ENCODE peak calls at places on chromosome 11, in five cellular contexts. E, G, U, L and B are unnamed samples.

GRCh38 chr11:128632151-128632791 is 44.9 kb upstream of the ETS1 start:
- DNase-seq in E (peak), G (peak), U (peak), L (peak), B (peak)

GRCh38 chr11:66543263-66544107 is 2.4 kb downstream of the ZDHHC24 start:
- DNase-seq in E (peak), G (peak), U (peak), L (no peak), B (peak)

GRCh38 chr11:78715639-78716311 is 141.1 kb upstream of the NARS2 start:
- DNase-seq in E (peak), G (peak), U (peak), L (peak), B (peak)

GRCh38 chr11:28448186-28448585 is 340.0 kb downstream of the METTL15 start:
- DNase-seq in E (no peak), G (peak), U (no peak), L (no peak), B (no peak)

GRCh38 chr11:134047586-134047999 is 21.3 kb upstream of the JAM3 start:
- DNase-seq in E (no peak), G (peak), U (no peak), L (no peak), B (peak)

GRCh38 chr11:12376259-12376971 is 956 bp upstream of the PARVA start:
- DNase-seq in E (peak), G (peak), U (no peak), L (no peak), B (peak)

GRCh38 chr11:42237701-42238235 is 778.3 kb upstream of the LRRC4C start:
- DNase-seq in E (no peak), G (no peak), U (no peak), L (no peak), B (no peak)

GRCh38 chr11:1832181-1832988 is 2.4 kb upstream of the SYT8 start:
- DNase-seq in E (peak), G (no peak), U (peak), L (peak), B (peak)

GRCh38 chr11:130049260-130049659 is 20.4 kb upstream of the APLP2 start:
- DNase-seq in E (no peak), G (no peak), U (no peak), L (no peak), B (no peak)

GRCh38 chr11:124740277-124740882 is 638 bp downstream of the NRGN start:
- DNase-seq in E (no peak), G (no peak), U (peak), L (no peak), B (no peak)

GRCh38 chr11:117887431-117888139 is 11.1 kb upstream of the FXYD6 start:
- DNase-seq in E (no peak), G (no peak), U (peak), L (no peak), B (no peak)

GRCh38 chr11:76550781-76551180 is 106.0 kb downstream of the EMSY start:
- DNase-seq in E (no peak), G (no peak), U (no peak), L (no peak), B (no peak)

GRCh38 chr11:76783901-76784813 is 1.0 kb downstream of the TSKU start:
- DNase-seq in E (peak), G (peak), U (peak), L (peak), B (peak)

GRCh38 chr11:131378931-131379330 is 8.5 kb downstream of the NTM start:
- DNase-seq in E (no peak), G (no peak), U (no peak), L (no peak), B (no peak)

GRCh38 chr11:18775492-18776292 is 15.9 kb downstream of the PTPN5 start:
- DNase-seq in E (peak), G (peak), U (peak), L (peak), B (peak)

GRCh38 chr11:12196335-12196734 is 85.9 kb downstream of the MICAL2 start:
- DNase-seq in E (no peak), G (no peak), U (no peak), L (no peak), B (no peak)

GRCh38 chr11:118653684-118654390 is 25.6 kb downstream of the TREH start:
- DNase-seq in E (no peak), G (no peak), U (no peak), L (no peak), B (no peak)

GRCh38 chr11:115941481-115941993 is 437.3 kb upstream of the CADM1 start:
- DNase-seq in E (no peak), G (peak), U (no peak), L (no peak), B (peak)

GRCh38 chr11:70397336-70397982 is 870 bp upstream of the CTTN start:
- DNase-seq in E (peak), G (peak), U (peak), L (no peak), B (no peak)

GRCh38 chr11:70397983-70398833 is at the start of gene CTTN:
- DNase-seq in E (peak), G (peak), U (peak), L (peak), B (peak)

GRCh38 chr11:70399681-70400112 is 1.4 kb downstream of the CTTN start:
- DNase-seq in E (peak), G (peak), U (peak), L (no peak), B (peak)

GRCh38 chr11:70400643-70401042 is 2.3 kb downstream of the CTTN start:
- DNase-seq in E (no peak), G (no peak), U (no peak), L (no peak), B (no peak)

GRCh38 chr11:70398834-70399680 is 728 bp downstream of the CTTN start:
- DNase-seq in E (no peak), G (no peak), U (no peak), L (no peak), B (no peak)
- H2BK120ac ChIP-seq in E (peak), G (peak), U (no peak), L (no peak), B (peak)

GRCh38 chr11:90874971-90875370 is 652.1 kb upstream of the CHORDC1 start:
- DNase-seq in E (no peak), G (no peak), U (no peak), L (no peak), B (no peak)
- H3K9ac ChIP-seq in E (no peak), G (no peak), U (no peak), L (no peak), B (no peak)

DNA sequence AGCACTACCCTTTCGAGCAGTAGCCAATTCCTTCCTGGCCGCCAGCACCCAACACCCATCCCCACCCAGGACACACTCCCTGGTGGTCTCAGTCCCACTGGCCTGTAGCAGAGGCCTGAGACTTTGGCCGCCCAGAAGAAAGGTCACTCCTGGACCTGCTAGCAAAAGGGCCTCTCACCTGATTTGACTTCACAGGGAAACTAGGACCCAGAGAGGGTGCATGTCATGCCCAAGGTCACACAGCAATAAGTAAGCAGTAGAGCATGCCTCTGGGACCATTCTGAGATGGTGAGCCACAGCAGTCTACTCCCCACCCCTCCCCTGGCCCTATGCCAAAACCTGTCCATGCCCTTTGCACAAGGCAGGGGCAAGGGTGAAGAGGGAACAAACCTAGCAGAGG is 7.3 kb downstream of the ARRB1 start:
- DNase-seq in E (no peak), G (no peak), U (no peak), L (no peak), B (no peak)
- H2BK120ac ChIP-seq in E (no peak), G (no peak), U (no peak), L (no peak), B (no peak)

DNA sequence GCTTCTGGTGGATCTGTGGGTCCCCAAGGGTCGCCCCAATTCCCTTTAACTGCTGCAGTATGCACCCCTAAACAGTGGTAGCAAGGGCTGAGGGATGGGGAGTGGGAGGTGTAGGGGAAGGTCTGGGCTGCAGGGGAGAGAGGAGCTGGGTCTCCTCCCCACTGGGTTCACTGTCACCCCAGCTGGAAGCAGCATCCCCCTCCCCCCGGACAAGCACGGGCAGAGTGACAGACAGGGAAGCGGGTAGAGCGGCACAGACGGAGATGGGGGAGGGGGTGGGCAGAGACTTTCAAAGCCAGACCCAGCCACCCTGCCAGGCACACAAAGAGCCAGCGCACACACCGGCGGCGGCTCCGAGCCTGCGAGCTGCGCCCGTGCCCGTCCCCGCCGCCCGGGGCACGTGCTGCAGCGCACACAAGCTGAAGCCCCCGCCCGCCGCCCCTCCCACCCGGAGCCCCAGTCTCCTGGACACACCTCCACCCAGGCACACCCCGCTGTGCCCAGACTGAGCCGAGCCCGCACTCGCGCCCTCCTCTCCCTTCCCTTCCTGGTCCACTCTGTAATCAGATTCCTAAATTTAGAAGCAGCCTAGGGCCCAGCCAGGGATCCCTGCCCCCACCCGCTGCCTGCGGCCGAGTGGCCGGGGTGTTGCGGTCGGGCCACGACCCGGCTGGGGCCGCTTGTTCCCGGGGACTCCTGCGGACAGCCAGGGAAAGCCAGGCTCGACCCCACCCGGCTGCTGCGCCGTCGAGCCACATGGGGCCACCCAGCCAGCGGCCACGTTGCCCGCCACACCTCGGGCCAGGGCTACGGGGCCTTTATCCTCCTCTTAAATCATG is 940 bp upstream of the RCOR2 start:
- DNase-seq in E (peak), G (no peak), U (peak), L (peak), B (peak)
- H3K9ac ChIP-seq in E (peak), G (peak), U (peak), L (peak), B (peak)

GRCh38 chr11:108912587-108912986 is 247.7 kb downstream of the DDX10 start:
- DNase-seq in E (peak), G (peak), U (no peak), L (no peak), B (peak)

GRCh38 chr11:108915666-108916065 is 250.8 kb downstream of the DDX10 start:
- DNase-seq in E (no peak), G (peak), U (no peak), L (no peak), B (no peak)

GRCh38 chr11:108914211-108914610 is 249.3 kb downstream of the DDX10 start:
- DNase-seq in E (peak), G (no peak), U (no peak), L (no peak), B (no peak)

GRCh38 chr11:108914981-108915380 is 250.1 kb downstream of the DDX10 start:
- DNase-seq in E (no peak), G (peak), U (no peak), L (no peak), B (peak)

GRCh38 chr11:108913204-108913603 is 248.3 kb downstream of the DDX10 start:
- DNase-seq in E (peak), G (no peak), U (no peak), L (no peak), B (no peak)
- H2BK120ac ChIP-seq in E (no peak), G (peak), U (no peak), L (no peak), B (peak)

DNA sequence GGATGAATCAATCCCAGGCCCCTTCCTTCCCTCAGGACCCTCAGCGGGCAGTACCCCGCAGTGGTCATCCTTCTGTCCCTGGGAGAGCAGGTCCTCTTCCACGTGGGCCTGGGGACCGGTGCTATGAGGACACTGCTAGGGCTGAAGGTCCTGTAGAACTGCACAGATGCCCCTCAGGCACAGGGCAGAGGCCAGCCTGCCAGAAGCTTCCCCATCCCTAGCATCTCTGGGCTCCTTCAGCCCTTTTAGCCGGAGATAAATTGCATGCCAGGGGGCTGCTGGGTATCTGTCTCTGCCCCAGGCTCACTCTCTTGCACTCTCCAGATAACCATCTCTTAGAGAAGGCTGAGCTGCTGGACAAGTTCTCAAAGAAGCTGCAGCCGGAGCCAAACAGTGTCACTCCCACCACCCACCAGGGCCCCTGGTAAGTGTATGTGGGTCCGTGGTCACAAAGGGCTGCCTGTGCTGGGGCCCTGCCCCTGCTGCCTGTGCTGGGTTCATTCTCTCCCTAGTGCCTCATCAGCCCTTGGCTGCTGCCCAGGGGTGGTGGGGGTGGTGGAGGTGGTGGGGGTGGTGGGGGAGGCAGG is 2.3 kb downstream of the ATG16L2 start:
- DNase-seq in E (no peak), G (peak), U (no peak), L (no peak), B (no peak)
- H3K9ac ChIP-seq in E (no peak), G (no peak), U (no peak), L (no peak), B (no peak)

DNA sequence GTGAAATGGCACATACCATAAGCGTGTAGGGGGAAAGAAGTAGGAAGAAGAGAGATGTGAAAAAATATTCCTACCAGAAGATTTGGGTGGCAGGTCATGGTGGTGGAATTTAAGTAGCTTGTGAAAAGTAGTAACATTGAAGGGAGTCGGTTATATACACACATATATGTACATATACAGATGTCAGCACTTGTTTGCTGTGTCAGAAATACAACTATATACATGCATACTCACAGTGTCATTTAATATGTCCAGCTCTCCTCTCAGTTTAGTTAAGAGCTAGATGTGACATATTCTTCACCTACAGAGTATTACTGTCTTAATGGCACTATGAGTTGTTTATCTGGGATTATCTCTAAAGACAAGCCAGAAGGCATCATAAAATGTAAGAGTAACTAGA is 987.4 kb upstream of the CCDC90B start:
- DNase-seq in E (no peak), G (no peak), U (no peak), L (no peak), B (no peak)
- H2BK120ac ChIP-seq in E (no peak), G (no peak), U (no peak), L (no peak), B (no peak)

GRCh38 chr11:20963596-20963995 is 294.2 kb downstream of the NELL1 start:
- DNase-seq in E (no peak), G (no peak), U (no peak), L (no peak), B (no peak)
- H3K9ac ChIP-seq in E (no peak), G (no peak), U (no peak), L (no peak), B (no peak)